ENCODE peak calls at places on chromosomes 7 and 10, in ten cellular contexts. T, V, Z, E, G, U, W, I, L and K are unnamed samples.
A peak's percentile ranks its signal among the peaks of the same experiment; 100 is the strongest.

GRCh38 chr10:121536271-121536918 is 61.8 kb downstream of the FGFR2 start:
- DNase-seq in U (no peak), E (no peak), Z (no peak), I (no peak), T (peak; percentile 1), G (no peak), L (no peak), V (no peak), W (no peak), K (no peak)

GRCh38 chr7:115252461-115252860 is 330.6 kb downstream of the MDFIC start:
- DNase-seq in L (no peak), W (no peak), G (no peak), T (no peak), E (no peak), I (no peak), U (no peak), Z (no peak), V (no peak), K (no peak)

GRCh38 chr7:151428393-151429231 is 11.3 kb downstream of the CRYGN start:
- DNase-seq in V (no peak), T (peak; percentile 79), L (no peak), I (no peak), G (peak; percentile 74), W (no peak), E (peak; percentile 28), Z (peak; percentile 68), U (peak; percentile 44), K (no peak)

GRCh38 chr7:69256634-69257081 is 341.6 kb upstream of the AUTS2 start:
- DNase-seq in W (peak; percentile 23), V (no peak), T (no peak), L (no peak), E (peak; percentile 21), U (no peak), I (no peak), Z (no peak), G (no peak), K (no peak)

GRCh38 chr7:13633857-13634256 is 355.6 kb downstream of the ETV1 start:
- DNase-seq in I (no peak), V (no peak), T (peak; percentile 31), U (peak; percentile 55), W (no peak), L (no peak), E (no peak), Z (peak; percentile 66), G (no peak), K (no peak)

GRCh38 chr7:156219307-156220077 is 407.2 kb upstream of the SHH start:
- DNase-seq in L (no peak), Z (no peak), I (no peak), U (no peak), T (no peak), V (no peak), W (no peak), G (no peak), E (no peak), K (no peak)

GRCh38 chr7:36390199-36391090 is 783 bp downstream of the ANLN start:
- DNase-seq in V (peak; percentile 84), G (peak; percentile 85), Z (peak; percentile 82), W (peak; percentile 68), I (peak; percentile 61), L (peak; percentile 63), U (peak; percentile 87), E (peak; percentile 88), T (peak; percentile 83), K (peak; percentile 34)

GRCh38 chr10:62171791-62172190 is 96.9 kb downstream of the RTKN2 start:
- DNase-seq in L (no peak), Z (no peak), W (no peak), V (no peak), U (no peak), I (no peak), E (no peak), T (peak; percentile 23), G (no peak), K (no peak)

GRCh38 chr7:7421850-7422249 is 113.8 kb downstream of the COL28A1 start:
- DNase-seq in G (no peak), W (no peak), L (no peak), V (no peak), T (no peak), U (no peak), E (no peak), I (no peak), Z (no peak), K (no peak)

GRCh38 chr7:41378156-41378555 is 324.7 kb downstream of the INHBA start:
- DNase-seq in L (no peak), Z (no peak), V (no peak), G (no peak), T (no peak), I (no peak), E (no peak), W (no peak), U (no peak), K (no peak)

GRCh38 chr10:78464856-78465221 is 431.2 kb downstream of the RPS24 start:
- DNase-seq in V (no peak), E (no peak), L (no peak), I (no peak), U (no peak), Z (no peak), W (no peak), G (peak; percentile 37), T (no peak), K (no peak)

GRCh38 chr7:93031795-93032194 is 86.0 kb downstream of the SAMD9 start:
- DNase-seq in Z (no peak), E (no peak), V (no peak), T (no peak), L (no peak), W (no peak), G (no peak), I (no peak), U (no peak), K (no peak)

GRCh38 chr10:110901954-110902819 is 16.8 kb downstream of the BBIP1 start:
- DNase-seq in Z (peak; percentile 76), I (no peak), T (peak; percentile 94), E (no peak), L (no peak), U (peak; percentile 35), G (no peak), W (no peak), V (no peak), K (no peak)

GRCh38 chr7:99229234-99229633 is 21.3 kb upstream of the KPNA7 start:
- DNase-seq in W (no peak), U (no peak), V (no peak), G (no peak), I (no peak), L (no peak), T (no peak), E (no peak), Z (no peak), K (no peak)

GRCh38 chr7:5692112-5692844 is 89.2 kb downstream of the RNF216 start:
- DNase-seq in V (no peak), E (peak; percentile 46), T (peak; percentile 99), W (peak; percentile 65), U (peak; percentile 97), G (peak; percentile 34), Z (peak; percentile 97), I (peak; percentile 96), L (no peak), K (no peak)

GRCh38 chr7:111755388-111755787 is 193.1 kb upstream of the IMMP2L start:
- DNase-seq in Z (no peak), G (no peak), E (no peak), U (no peak), T (no peak), V (no peak), I (no peak), W (no peak), L (no peak), K (no peak)

GRCh38 chr7:18552311-18552916 is 56.9 kb downstream of the HDAC9 start:
- DNase-seq in E (no peak), L (no peak), W (no peak), G (no peak), T (no peak), Z (no peak), U (no peak), V (no peak), I (no peak), K (no peak)

GRCh38 chr10:129123428-129123827 is 343.6 kb upstream of the MGMT start:
- DNase-seq in L (no peak), T (no peak), G (no peak), E (no peak), W (no peak), V (no peak), Z (no peak), I (no peak), U (no peak), K (no peak)

DNA sequence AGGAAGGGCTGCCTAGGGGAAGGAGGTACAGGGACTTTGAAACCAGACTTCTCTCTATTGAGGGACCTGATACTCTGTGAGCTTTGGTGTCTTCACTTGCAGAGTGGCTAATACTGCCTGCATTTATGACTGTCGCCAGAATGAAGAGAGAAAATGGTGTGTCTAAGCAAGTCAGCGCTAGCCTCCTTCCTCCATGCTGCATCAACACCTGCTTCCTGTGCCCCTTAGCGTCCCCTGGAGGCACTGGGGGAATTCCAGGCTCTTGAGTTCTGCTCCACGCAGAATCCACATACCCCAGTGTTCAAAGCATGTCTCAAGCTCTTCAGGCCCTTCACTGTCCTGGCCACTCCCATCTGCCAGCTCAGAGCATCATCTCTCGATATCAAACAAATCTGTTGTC is 140.5 kb downstream of the PKD1L1 start:
- DNase-seq in W (no peak), V (no peak), U (no peak), L (peak; percentile 57), E (no peak), T (no peak), G (no peak), Z (no peak), I (no peak), K (no peak)
- TF ChIP-seq CTCF in W (no peak), V (no peak), U (peak; percentile 21), L (peak; percentile 67), E (no peak), T (no peak), G (no peak), Z (no peak), I (no peak), K (no peak)

GRCh38 chr10:132101529-132101928 is 35.8 kb downstream of the JAKMIP3 start:
- DNase-seq in G (no peak), E (no peak), T (no peak), I (no peak), Z (no peak), V (peak; percentile 4), U (no peak), L (peak; percentile 4), W (no peak), K (no peak)
- TF ChIP-seq CTCF in G (no peak), E (no peak), T (no peak), I (no peak), Z (no peak), V (no peak), U (no peak), L (peak; percentile 59), W (no peak), K (peak; percentile 19)

DNA sequence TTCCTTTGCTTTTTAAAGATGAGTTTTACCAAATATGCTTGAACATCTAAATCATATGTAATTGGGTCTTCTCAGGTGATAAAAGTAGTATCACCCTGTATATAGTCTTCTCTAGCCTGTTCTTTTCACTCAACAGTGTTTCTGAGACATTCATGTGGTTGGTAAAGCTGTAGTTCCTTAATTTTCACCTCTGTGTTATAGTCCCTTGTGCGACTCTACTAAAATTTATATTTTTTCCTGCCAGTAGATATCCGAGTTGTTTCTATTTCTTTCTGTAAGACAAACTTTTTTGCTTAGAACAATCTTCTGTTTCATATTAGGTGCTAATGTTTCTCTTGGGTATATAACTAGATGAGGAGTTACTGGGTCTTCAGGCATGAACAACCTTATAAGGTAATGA is 35.6 kb downstream of the SYPL1 start:
- DNase-seq in E (no peak), G (no peak), L (no peak), U (no peak), I (no peak), V (no peak), T (no peak), W (no peak), Z (no peak), K (no peak)
- TF ChIP-seq CTCF in E (no peak), G (no peak), L (no peak), U (no peak), I (no peak), V (no peak), T (no peak), W (no peak), Z (no peak), K (no peak)

GRCh38 chr7:15199482-15199881 is 296.9 kb upstream of the DGKB start:
- DNase-seq in Z (peak; percentile 29), E (no peak), W (no peak), V (no peak), I (no peak), U (peak; percentile 10), G (no peak), T (peak; percentile 21), L (no peak), K (no peak)
- TF ChIP-seq CTCF in Z (peak; percentile 44), E (no peak), W (no peak), V (peak; percentile 26), I (peak; percentile 47), U (peak; percentile 41), G (no peak), T (peak; percentile 23), L (peak; percentile 70), K (no peak)